ENCODE peak calls at places on chromosomes 3 and 15, in ten cellular contexts. One of them, this sample, is unnamed.

GRCh38 chr15:31262901-31263671 is 63.5 kb upstream of the KLF13 start:
- DNase-seq in Peyer's patch: peak
- DNase-seq in kidney: peak
- DNase-seq in HT1080: no peak
- DNase-seq in cardiac fibroblast: peak
- DNase-seq in hepatic stellate cell: no peak
- DNase-seq in AG20443: peak
- DNase-seq in GM23248: peak
- DNase-seq in psoas muscle: peak
- DNase-seq in GOT3: no peak
- DNase-seq in this sample: no peak

GRCh38 chr3:43785551-43785950 is 94.8 kb downstream of the ABHD5 start:
- DNase-seq in GM23248: peak
- DNase-seq in hepatic stellate cell: no peak
- DNase-seq in GOT3: no peak
- DNase-seq in Peyer's patch: no peak
- DNase-seq in psoas muscle: no peak
- DNase-seq in cardiac fibroblast: peak
- DNase-seq in HT1080: peak
- DNase-seq in kidney: no peak
- DNase-seq in AG20443: peak
- DNase-seq in this sample: no peak

GRCh38 chr15:73952913-73953750 is 26.9 kb downstream of the LOXL1 start:
- DNase-seq in HT1080: no peak
- DNase-seq in hepatic stellate cell: no peak
- DNase-seq in Peyer's patch: no peak
- DNase-seq in GM23248: no peak
- DNase-seq in psoas muscle: no peak
- DNase-seq in kidney: peak
- DNase-seq in cardiac fibroblast: no peak
- DNase-seq in GOT3: no peak
- DNase-seq in AG20443: no peak
- DNase-seq in this sample: no peak

GRCh38 chr3:127002195-127003174 is 19.6 kb downstream of the PLXNA1 start:
- DNase-seq in Peyer's patch: peak
- DNase-seq in HT1080: peak
- DNase-seq in kidney: peak
- DNase-seq in AG20443: peak
- DNase-seq in psoas muscle: peak
- DNase-seq in cardiac fibroblast: peak
- DNase-seq in GM23248: peak
- DNase-seq in hepatic stellate cell: peak
- DNase-seq in GOT3: no peak
- DNase-seq in this sample: peak

GRCh38 chr3:151347432-151347831 is 18.1 kb upstream of the P2RY13 start:
- DNase-seq in psoas muscle: no peak
- DNase-seq in cardiac fibroblast: no peak
- DNase-seq in hepatic stellate cell: no peak
- DNase-seq in GOT3: no peak
- DNase-seq in kidney: no peak
- DNase-seq in AG20443: no peak
- DNase-seq in GM23248: no peak
- DNase-seq in HT1080: no peak
- DNase-seq in Peyer's patch: no peak
- DNase-seq in this sample: no peak

GRCh38 chr3:122074621-122075265 is 19.6 kb downstream of the CD86 start:
- DNase-seq in Peyer's patch: peak
- DNase-seq in HT1080: no peak
- DNase-seq in hepatic stellate cell: no peak
- DNase-seq in kidney: peak
- DNase-seq in cardiac fibroblast: no peak
- DNase-seq in GM23248: peak
- DNase-seq in AG20443: no peak
- DNase-seq in GOT3: no peak
- DNase-seq in psoas muscle: peak
- DNase-seq in this sample: no peak

GRCh38 chr3:133303430-133303829 is 96.4 kb upstream of the BFSP2 start:
- DNase-seq in cardiac fibroblast: peak
- DNase-seq in Peyer's patch: no peak
- DNase-seq in GOT3: no peak
- DNase-seq in GM23248: no peak
- DNase-seq in hepatic stellate cell: no peak
- DNase-seq in HT1080: no peak
- DNase-seq in AG20443: no peak
- DNase-seq in kidney: no peak
- DNase-seq in psoas muscle: no peak
- DNase-seq in this sample: no peak

GRCh38 chr3:196280689-196281463 is 6.7 kb downstream of the PCYT1A start:
- DNase-seq in kidney: no peak
- DNase-seq in HT1080: no peak
- DNase-seq in Peyer's patch: no peak
- DNase-seq in cardiac fibroblast: no peak
- DNase-seq in hepatic stellate cell: no peak
- DNase-seq in GOT3: no peak
- DNase-seq in AG20443: no peak
- DNase-seq in GM23248: no peak
- DNase-seq in psoas muscle: no peak
- DNase-seq in this sample: no peak

GRCh38 chr3:118714800-118715199 is 319.8 kb downstream of the IGSF11 start:
- DNase-seq in kidney: peak
- DNase-seq in hepatic stellate cell: no peak
- DNase-seq in Peyer's patch: no peak
- DNase-seq in HT1080: no peak
- DNase-seq in GM23248: no peak
- DNase-seq in psoas muscle: no peak
- DNase-seq in cardiac fibroblast: no peak
- DNase-seq in GOT3: no peak
- DNase-seq in AG20443: no peak
- DNase-seq in this sample: no peak

GRCh38 chr3:55558316-55558715 is 71.2 kb upstream of the WNT5A start:
- DNase-seq in kidney: no peak
- DNase-seq in GM23248: peak
- DNase-seq in AG20443: peak
- DNase-seq in hepatic stellate cell: peak
- DNase-seq in HT1080: peak
- DNase-seq in Peyer's patch: no peak
- DNase-seq in cardiac fibroblast: peak
- DNase-seq in GOT3: no peak
- DNase-seq in psoas muscle: no peak
- DNase-seq in this sample: no peak

GRCh38 chr3:124441766-124442165 is 288.5 kb upstream of the UMPS start:
- DNase-seq in Peyer's patch: no peak
- DNase-seq in psoas muscle: no peak
- DNase-seq in cardiac fibroblast: no peak
- DNase-seq in hepatic stellate cell: no peak
- DNase-seq in kidney: peak
- DNase-seq in AG20443: no peak
- DNase-seq in GOT3: no peak
- DNase-seq in HT1080: no peak
- DNase-seq in GM23248: no peak
- DNase-seq in this sample: no peak

GRCh38 chr3:39748002-39748401 is 61.4 kb upstream of the MYRIP start:
- DNase-seq in GOT3: no peak
- DNase-seq in GM23248: peak
- DNase-seq in AG20443: no peak
- DNase-seq in Peyer's patch: no peak
- DNase-seq in HT1080: peak
- DNase-seq in hepatic stellate cell: no peak
- DNase-seq in cardiac fibroblast: no peak
- DNase-seq in kidney: no peak
- DNase-seq in psoas muscle: no peak
- DNase-seq in this sample: no peak

GRCh38 chr3:190306513-190307163 is 15.6 kb downstream of the CLDN1 start:
- DNase-seq in HT1080: no peak
- DNase-seq in GM23248: peak
- DNase-seq in AG20443: peak
- DNase-seq in hepatic stellate cell: no peak
- DNase-seq in Peyer's patch: no peak
- DNase-seq in cardiac fibroblast: peak
- DNase-seq in psoas muscle: no peak
- DNase-seq in GOT3: no peak
- DNase-seq in kidney: no peak
- DNase-seq in this sample: no peak

GRCh38 chr15:51341366-51342248 is at the start of gene GLDN:
- DNase-seq in AG20443: peak
- DNase-seq in GM23248: peak
- DNase-seq in kidney: peak
- DNase-seq in hepatic stellate cell: no peak
- DNase-seq in HT1080: no peak
- DNase-seq in psoas muscle: peak
- DNase-seq in Peyer's patch: no peak
- DNase-seq in GOT3: peak
- DNase-seq in cardiac fibroblast: peak
- DNase-seq in this sample: no peak

GRCh38 chr3:46406786-46407611 is at the start of the genes CCR5AS and CCRL2:
- DNase-seq in psoas muscle: peak
- DNase-seq in hepatic stellate cell: peak
- DNase-seq in GM23248: peak
- DNase-seq in cardiac fibroblast: peak
- DNase-seq in Peyer's patch: peak
- DNase-seq in AG20443: peak
- DNase-seq in HT1080: peak
- DNase-seq in kidney: peak
- DNase-seq in GOT3: peak
- DNase-seq in this sample: no peak

GRCh38 chr15:52287114-52287513 is 8.5 kb downstream of the MYO5C start:
- DNase-seq in kidney: no peak
- DNase-seq in GOT3: no peak
- DNase-seq in hepatic stellate cell: no peak
- DNase-seq in AG20443: no peak
- DNase-seq in psoas muscle: no peak
- DNase-seq in Peyer's patch: no peak
- DNase-seq in HT1080: no peak
- DNase-seq in GM23248: no peak
- DNase-seq in cardiac fibroblast: no peak
- DNase-seq in this sample: peak

GRCh38 chr3:112817782-112818181 is 28.9 kb downstream of the CD200R1L start:
- DNase-seq in kidney: no peak
- DNase-seq in Peyer's patch: no peak
- DNase-seq in cardiac fibroblast: no peak
- DNase-seq in GM23248: no peak
- DNase-seq in hepatic stellate cell: no peak
- DNase-seq in psoas muscle: no peak
- DNase-seq in GOT3: no peak
- DNase-seq in HT1080: no peak
- DNase-seq in AG20443: no peak
- DNase-seq in this sample: no peak

GRCh38 chr3:152253514-152253913 is 15.2 kb upstream of the MBNL1 start:
- DNase-seq in hepatic stellate cell: no peak
- DNase-seq in GOT3: no peak
- DNase-seq in psoas muscle: no peak
- DNase-seq in AG20443: no peak
- DNase-seq in GM23248: peak
- DNase-seq in cardiac fibroblast: no peak
- DNase-seq in kidney: no peak
- DNase-seq in Peyer's patch: no peak
- DNase-seq in HT1080: no peak
- DNase-seq in this sample: no peak

GRCh38 chr15:56805466-56806146 is 72.3 kb upstream of the ZNF280D start:
- DNase-seq in HT1080: peak
- DNase-seq in kidney: no peak
- DNase-seq in GM23248: peak
- DNase-seq in GOT3: no peak
- DNase-seq in Peyer's patch: no peak
- DNase-seq in cardiac fibroblast: peak
- DNase-seq in hepatic stellate cell: peak
- DNase-seq in psoas muscle: no peak
- DNase-seq in AG20443: peak
- DNase-seq in this sample: no peak

GRCh38 chr3:138950006-138950644 is 3.1 kb downstream of the FOXL2NB start:
- DNase-seq in GOT3: no peak
- DNase-seq in hepatic stellate cell: peak
- DNase-seq in cardiac fibroblast: no peak
- DNase-seq in Peyer's patch: no peak
- DNase-seq in psoas muscle: no peak
- DNase-seq in HT1080: no peak
- DNase-seq in GM23248: peak
- DNase-seq in AG20443: peak
- DNase-seq in kidney: peak
- DNase-seq in this sample: no peak

GRCh38 chr3:150495563-150496168 is 50.6 kb downstream of the SERP1 start:
- DNase-seq in GM23248: peak
- DNase-seq in Peyer's patch: no peak
- DNase-seq in kidney: no peak
- DNase-seq in GOT3: no peak
- DNase-seq in HT1080: peak
- DNase-seq in AG20443: peak
- DNase-seq in hepatic stellate cell: peak
- DNase-seq in cardiac fibroblast: peak
- DNase-seq in psoas muscle: no peak
- DNase-seq in this sample: no peak

GRCh38 chr15:52783929-52784798 is 6.0 kb downstream of the ONECUT1 start:
- DNase-seq in psoas muscle: no peak
- DNase-seq in AG20443: no peak
- DNase-seq in kidney: peak
- DNase-seq in HT1080: no peak
- DNase-seq in cardiac fibroblast: no peak
- DNase-seq in hepatic stellate cell: no peak
- DNase-seq in GOT3: no peak
- DNase-seq in Peyer's patch: no peak
- DNase-seq in GM23248: no peak
- DNase-seq in this sample: no peak

GRCh38 chr3:186452517-186452916 is 90.5 kb upstream of the DGKG start:
- DNase-seq in GM23248: peak
- DNase-seq in Peyer's patch: no peak
- DNase-seq in cardiac fibroblast: peak
- DNase-seq in psoas muscle: no peak
- DNase-seq in HT1080: peak
- DNase-seq in GOT3: peak
- DNase-seq in AG20443: peak
- DNase-seq in hepatic stellate cell: peak
- DNase-seq in kidney: no peak
- DNase-seq in this sample: no peak

GRCh38 chr15:34336333-34336732 is 1.2 kb downstream of the SLC12A6 start:
- DNase-seq in AG20443: no peak
- DNase-seq in cardiac fibroblast: no peak
- DNase-seq in kidney: no peak
- DNase-seq in HT1080: no peak
- DNase-seq in GM23248: no peak
- DNase-seq in psoas muscle: no peak
- DNase-seq in Peyer's patch: peak
- DNase-seq in GOT3: no peak
- DNase-seq in hepatic stellate cell: no peak
- DNase-seq in this sample: no peak

This sample was measured in prostate gland.